ENCODE peak calls at places on chromosomes 4 and X, in six cellular contexts. L, A, N, W, F and V are unnamed samples.

GRCh38 chr4:185831125-185831815 is 19.3 kb upstream of the SORBS2 start:
- DNase-seq in N (no peak), F (no peak), L (no peak), A (no peak), W (peak), V (no peak)

GRCh38 chr4:139794158-139794954 is 128.7 kb downstream of the MGST2 start:
- DNase-seq in F (no peak), N (no peak), W (no peak), A (peak), L (no peak), V (no peak)

GRCh38 chr4:85747871-85748491 is 273.0 kb downstream of the ARHGAP24 start:
- DNase-seq in N (peak), W (peak), F (peak), A (peak), L (no peak), V (peak)

GRCh38 chrX:40394302-40394701 is 186.5 kb upstream of the ATP6AP2 start:
- DNase-seq in N (no peak), L (no peak), W (no peak), A (no peak), F (no peak), V (no peak)

GRCh38 chrX:19864736-19865135 is 22.7 kb downstream of the SH3KBP1 start:
- DNase-seq in F (no peak), W (no peak), A (no peak), N (no peak), L (no peak), V (no peak)

GRCh38 chr4:168440442-168441264 is 39.6 kb downstream of the DDX60L start:
- DNase-seq in N (no peak), L (no peak), F (peak), A (peak), W (peak), V (no peak)

GRCh38 chrX:77436682-77437081 is 10.5 kb upstream of the FGF16 start:
- DNase-seq in L (no peak), N (no peak), W (peak), A (peak), F (peak), V (no peak)

GRCh38 chrX:42976729-42977366 is 198.9 kb upstream of the PPP1R2C start:
- DNase-seq in W (peak), L (no peak), F (no peak), A (no peak), N (no peak), V (no peak)

GRCh38 chr4:139919513-139919912 is 234.5 kb downstream of the MAML3 start:
- DNase-seq in A (peak), W (peak), L (no peak), N (no peak), F (peak), V (no peak)

GRCh38 chr4:84498203-84499026 is 677 bp downstream of the NKX6-1 start:
- DNase-seq in W (peak), N (peak), A (no peak), F (peak), L (no peak), V (peak)